ENCODE peak calls at places on chromosomes 5 and 9, in eight cellular contexts. I is lung microvascular endothelial cell, W is lung, Z is globus pallidus, K is NB4, N is T-cell, R is NCI-H2081, O is NCI-H82. F is an unnamed sample.

GRCh38 chr5:77449277-77449676 is 42.8 kb downstream of the WDR41 start:
- DNase-seq in I (peak), W (no peak), Z (peak), K (peak), N (no peak), R (no peak), O (no peak), F (no peak)

GRCh38 chr9:69044226-69045219 is 9.0 kb downstream of the FXN start:
- DNase-seq in I (peak), W (no peak), Z (no peak), K (peak), N (no peak), R (no peak), O (no peak), F (no peak)

GRCh38 chr5:107948377-107948776 is 277.6 kb upstream of the EFNA5 start:
- DNase-seq in I (no peak), W (no peak), Z (no peak), K (no peak), N (no peak), R (peak), O (peak), F (no peak)

GRCh38 chr9:129321511-129322021 is 143.5 kb upstream of the IER5L start:
- DNase-seq in I (no peak), W (no peak), Z (no peak), K (no peak), N (no peak), R (no peak), O (no peak), F (no peak)

GRCh38 chr5:72355706-72356299 is 35.6 kb downstream of the PTCD2 start:
- DNase-seq in I (peak), W (no peak), Z (peak), K (peak), N (no peak), R (peak), O (peak), F (no peak)

GRCh38 chr5:128498844-128499455 is 39.1 kb downstream of the FBN2 start:
- DNase-seq in I (peak), W (no peak), Z (peak), K (peak), N (no peak), R (peak), O (peak), F (no peak)

GRCh38 chr9:105694848-105695581 is 674 bp downstream of the TMEM38B start:
- DNase-seq in I (peak), W (peak), Z (peak), K (peak), N (peak), R (peak), O (peak), F (peak)

GRCh38 chr9:127263244-127263643 is 1.3 kb upstream of the GARNL3 start:
- DNase-seq in I (no peak), W (no peak), Z (peak), K (no peak), N (no peak), R (no peak), O (no peak), F (no peak)

GRCh38 chr5:76704131-76704663 is 11.7 kb upstream of the F2R start:
- DNase-seq in I (no peak), W (no peak), Z (no peak), K (no peak), N (no peak), R (no peak), O (no peak), F (no peak)

GRCh38 chr5:172806897-172807672 is 27.0 kb upstream of the ERGIC1 start:
- DNase-seq in I (peak), W (peak), Z (peak), K (peak), N (peak), R (no peak), O (no peak), F (peak)

GRCh38 chr5:112154940-112155686 is 264.0 kb downstream of the EPB41L4A start:
- DNase-seq in I (no peak), W (no peak), Z (no peak), K (no peak), N (no peak), R (no peak), O (no peak), F (no peak)

GRCh38 chr9:101995231-101995630 is 256.8 kb upstream of the GRIN3A start:
- DNase-seq in I (no peak), W (no peak), Z (no peak), K (no peak), N (no peak), R (no peak), O (no peak), F (no peak)

GRCh38 chr5:142660731-142661130 is 25.2 kb downstream of the FGF1 start:
- DNase-seq in I (no peak), W (no peak), Z (no peak), K (no peak), N (no peak), R (no peak), O (no peak), F (no peak)

GRCh38 chr9:87950765-87951488 is 23.4 kb downstream of the CDK20 start:
- DNase-seq in I (peak), W (no peak), Z (no peak), K (peak), N (no peak), R (peak), O (peak), F (no peak)

GRCh38 chr5:168368854-168369253 is 77.4 kb downstream of the WWC1 start:
- DNase-seq in I (no peak), W (no peak), Z (no peak), K (no peak), N (no peak), R (no peak), O (peak), F (no peak)

GRCh38 chr5:78511116-78511906 is 137.3 kb downstream of the LHFPL2 start:
- DNase-seq in I (no peak), W (no peak), Z (peak), K (no peak), N (no peak), R (no peak), O (no peak), F (peak)

GRCh38 chr5:17302138-17302537 is 84.7 kb downstream of the BASP1 start:
- DNase-seq in I (no peak), W (no peak), Z (no peak), K (peak), N (no peak), R (no peak), O (no peak), F (no peak)

GRCh38 chr9:134818000-134818568 is 62.5 kb upstream of the FCN2 start:
- DNase-seq in I (no peak), W (no peak), Z (no peak), K (no peak), N (no peak), R (no peak), O (no peak), F (no peak)

GRCh38 chr9:109794361-109795012 is 14.5 kb downstream of the PALM2AKAP2 start:
- DNase-seq in I (no peak), W (no peak), Z (no peak), K (no peak), N (no peak), R (no peak), O (no peak), F (no peak)

GRCh38 chr9:7273575-7273974 is 515.8 kb downstream of the KDM4C start:
- DNase-seq in I (peak), W (no peak), Z (peak), K (peak), N (no peak), R (no peak), O (peak), F (peak)

GRCh38 chr5:139745800-139746690 is 49.6 kb upstream of the PSD2 start:
- DNase-seq in I (peak), W (peak), Z (peak), K (peak), N (peak), R (no peak), O (peak), F (peak)

GRCh38 chr5:103505581-103506305 is 56.8 kb downstream of the NUDT12 start:
- DNase-seq in I (no peak), W (no peak), Z (no peak), K (peak), N (no peak), R (no peak), O (no peak), F (no peak)

GRCh38 chr5:86909896-86910295 is 292.2 kb downstream of the COX7C start:
- DNase-seq in I (no peak), W (no peak), Z (no peak), K (no peak), N (no peak), R (no peak), O (no peak), F (no peak)

GRCh38 chr9:122263699-122264349 is 816 bp downstream of the RBM18 start:
- DNase-seq in I (no peak), W (no peak), Z (no peak), K (peak), N (no peak), R (no peak), O (peak), F (no peak)

GRCh38 chr9:91177081-91177480 is 184.6 kb downstream of the AUH start:
- DNase-seq in I (no peak), W (peak), Z (no peak), K (no peak), N (no peak), R (no peak), O (no peak), F (no peak)

GRCh38 chr9:99211746-99212145 is 10.0 kb downstream of the ALG2 start:
- DNase-seq in I (no peak), W (no peak), Z (no peak), K (no peak), N (no peak), R (no peak), O (no peak), F (no peak)

GRCh38 chr5:124745367-124746251 is 830 bp downstream of the ZNF608 start:
- DNase-seq in I (peak), W (no peak), Z (peak), K (peak), N (no peak), R (peak), O (peak), F (no peak)

GRCh38 chr9:3498691-3499090 is 27.1 kb downstream of the RFX3 start:
- DNase-seq in I (peak), W (no peak), Z (no peak), K (no peak), N (no peak), R (peak), O (peak), F (no peak)

GRCh38 chr9:26786571-26786970 is 106.0 kb downstream of the CAAP1 start:
- DNase-seq in I (no peak), W (no peak), Z (no peak), K (no peak), N (no peak), R (no peak), O (peak), F (no peak)

F was measured in substantia nigra.